ENCODE peak calls at places on chromosomes 5 and 9, in six cellular contexts. L, K, Z, O, M and P are unnamed samples.

GRCh38 chr9:29241320-29241719 is 1668.0 kb upstream of the C9orf72 start:
- DNase-seq in L (no peak), K (no peak), Z (no peak), O (no peak), M (no peak), P (no peak)

GRCh38 chr5:177105546-177106476 is 19.1 kb downstream of the FGFR4 start:
- DNase-seq in L (no peak), K (no peak), Z (no peak), O (no peak), M (no peak), P (peak)

GRCh38 chr9:71909887-71910601 is 949 bp downstream of the ABHD17B start:
- DNase-seq in L (peak), K (no peak), Z (no peak), O (peak), M (peak), P (peak)

GRCh38 chr5:35857606-35858205 is 1.0 kb downstream of the IL7R start:
- DNase-seq in L (no peak), K (no peak), Z (no peak), O (no peak), M (no peak), P (no peak)

GRCh38 chr9:130193531-130194405 is 21.6 kb downstream of the NCS1 start:
- DNase-seq in L (peak), K (no peak), Z (no peak), O (no peak), M (peak), P (no peak)

GRCh38 chr5:10634562-10634961 is 70.7 kb downstream of the ANKRD33B start:
- DNase-seq in L (no peak), K (no peak), Z (no peak), O (no peak), M (no peak), P (no peak)

GRCh38 chr5:180128671-180129261 is 57.2 kb upstream of the RNF130 start:
- DNase-seq in L (no peak), K (no peak), Z (no peak), O (no peak), M (peak), P (no peak)

GRCh38 chr5:137624786-137625349 is 111.0 kb downstream of the KLHL3 start:
- DNase-seq in L (no peak), K (no peak), Z (no peak), O (no peak), M (no peak), P (no peak)

GRCh38 chr5:84088996-84089395 is 295.7 kb downstream of the EDIL3 start:
- DNase-seq in L (no peak), K (no peak), Z (no peak), O (no peak), M (peak), P (peak)

GRCh38 chr9:14780251-14780650 is 57.7 kb upstream of the CER1 start:
- DNase-seq in L (no peak), K (no peak), Z (no peak), O (no peak), M (peak), P (no peak)

GRCh38 chr5:28766565-28767158 is 1728.3 kb upstream of the CDH9 start:
- DNase-seq in L (peak), K (no peak), Z (no peak), O (no peak), M (peak), P (peak)

GRCh38 chr5:95804765-95805539 is 17.6 kb downstream of the GLRX start:
- DNase-seq in L (no peak), K (no peak), Z (no peak), O (no peak), M (no peak), P (no peak)

GRCh38 chr5:393846-394275 is 49.1 kb upstream of the EXOC3 start:
- DNase-seq in L (no peak), K (no peak), Z (no peak), O (no peak), M (no peak), P (no peak)

GRCh38 chr9:86126998-86127972 is 27.9 kb upstream of the GOLM1 start:
- DNase-seq in L (peak), K (peak), Z (no peak), O (no peak), M (peak), P (peak)

GRCh38 chr5:107670028-107670926 is 460 bp downstream of the EFNA5 start:
- DNase-seq in L (no peak), K (no peak), Z (no peak), O (peak), M (peak), P (no peak)

GRCh38 chr9:113361304-113362018 is 12.1 kb downstream of the BSPRY start:
- DNase-seq in L (no peak), K (no peak), Z (no peak), O (no peak), M (no peak), P (no peak)

GRCh38 chr5:172648008-172648359 is 6.9 kb downstream of the NEURL1B start:
- DNase-seq in L (no peak), K (no peak), Z (no peak), O (no peak), M (no peak), P (no peak)

GRCh38 chr9:114908104-114908621 is 22.2 kb downstream of the TNFSF8 start:
- DNase-seq in L (no peak), K (peak), Z (no peak), O (no peak), M (no peak), P (peak)

GRCh38 chr9:37971691-37972090 is 67.8 kb upstream of the SLC25A51 start:
- DNase-seq in L (no peak), K (no peak), Z (no peak), O (no peak), M (no peak), P (no peak)

GRCh38 chr5:110096419-110096818 is 406.7 kb downstream of the MAN2A1 start:
- DNase-seq in L (no peak), K (no peak), Z (no peak), O (no peak), M (no peak), P (no peak)

GRCh38 chr5:110104728-110105127 is 415.0 kb downstream of the MAN2A1 start:
- DNase-seq in L (no peak), K (no peak), Z (no peak), O (no peak), M (no peak), P (no peak)

GRCh38 chr5:110094559-110094958 is 404.8 kb downstream of the MAN2A1 start:
- DNase-seq in L (no peak), K (no peak), Z (no peak), O (no peak), M (no peak), P (no peak)

GRCh38 chr5:110104048-110104725 is 414.5 kb downstream of the MAN2A1 start:
- DNase-seq in L (no peak), K (no peak), Z (no peak), O (no peak), M (no peak), P (no peak)

GRCh38 chr5:110099562-110099961 is 409.8 kb downstream of the MAN2A1 start:
- DNase-seq in L (no peak), K (no peak), Z (no peak), O (no peak), M (no peak), P (no peak)
- TF ChIP-seq TAF1 in L (no peak), K (no peak), Z (no peak), O (no peak), M (no peak), P (no peak)

DNA sequence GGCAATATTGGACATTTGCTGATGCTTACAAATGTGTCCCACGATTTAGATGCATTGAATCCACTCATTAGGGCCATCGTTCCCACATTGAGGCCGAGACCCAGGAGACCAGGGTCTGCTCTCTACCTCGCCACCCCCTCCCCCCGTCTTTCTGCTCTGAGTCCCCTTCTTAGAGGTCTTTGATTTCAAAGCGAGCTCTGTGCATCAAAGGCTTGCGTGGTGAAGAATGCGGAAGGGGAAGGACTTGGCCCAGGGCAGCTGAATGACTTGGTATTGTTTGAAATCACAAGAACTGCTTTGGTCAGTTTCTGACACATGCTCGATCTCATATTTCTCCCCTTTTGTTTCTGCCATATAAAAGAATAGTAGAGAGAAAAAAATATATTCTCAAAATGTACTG is 78.3 kb upstream of the IRX1 start:
- DNase-seq in L (no peak), K (no peak), Z (no peak), O (no peak), M (no peak), P (no peak)
- TF ChIP-seq TAF1 in L (no peak), K (no peak), Z (no peak), O (no peak), M (no peak), P (no peak)

DNA sequence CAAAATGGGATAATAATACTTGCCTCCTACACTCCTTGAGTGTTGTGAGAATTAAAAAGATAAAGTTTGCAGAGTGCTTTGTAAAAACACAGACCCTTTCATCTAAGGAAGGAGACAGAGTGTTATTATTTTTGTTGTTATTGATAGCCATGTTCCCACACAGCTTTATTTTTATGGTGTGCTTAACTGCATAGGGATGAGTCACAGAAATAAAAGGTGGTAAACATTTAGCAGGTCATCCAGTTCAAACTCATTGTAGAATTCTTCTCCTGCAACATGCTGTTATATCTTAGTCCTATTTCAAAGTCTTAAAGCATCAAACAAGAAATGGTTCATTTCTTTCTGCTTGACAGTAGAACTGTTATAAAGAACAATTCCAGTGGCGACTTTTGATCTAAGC is 367.5 kb upstream of the ACTBL2 start:
- DNase-seq in L (no peak), K (no peak), Z (no peak), O (no peak), M (no peak), P (no peak)
- TF ChIP-seq TAF1 in L (no peak), K (no peak), Z (no peak), O (no peak), M (no peak), P (no peak)

GRCh38 chr5:23139338-23140171 is 286.4 kb upstream of the CDH12 start:
- DNase-seq in L (no peak), K (no peak), Z (no peak), O (no peak), M (peak), P (peak)
- TF ChIP-seq TAF1 in L (no peak), K (no peak), Z (no peak), O (no peak), M (no peak), P (no peak)

GRCh38 chr5:91794856-91795548 is 411.9 kb upstream of the ARRDC3 start:
- DNase-seq in L (no peak), K (no peak), Z (no peak), O (no peak), M (no peak), P (peak)
- TF ChIP-seq TAF1 in L (no peak), K (no peak), Z (no peak), O (no peak), M (no peak), P (no peak)

GRCh38 chr5:117547192-117547591 is 972.6 kb upstream of the SEMA6A start:
- DNase-seq in L (no peak), K (no peak), Z (no peak), O (no peak), M (no peak), P (no peak)
- TF ChIP-seq TAF1 in L (no peak), K (no peak), Z (no peak), O (no peak), M (no peak), P (no peak)